ENCODE peak calls at places on chromosomes 1 and 21, in eight cellular contexts. M is AG09309; J is stimulated activated CD4-positive, alpha-beta T cell treated with anti-CD3 and anti-CD28 coated beads, TNF-alpha, amount 100 ng/mL, for 1 hour; Y is T follicular helper cell; K is stomach; D is psoas muscle; E is amniotic epithelial cell; T is CD8-positive, alpha-beta T cell. U is an unnamed sample.
A peak's percentile ranks its signal among the peaks of the same experiment; 100 is the strongest.

GRCh38 chr1:219659682-219660081 is 46.8 kb upstream of the ZC3H11B start:
- DNase-seq in D (no peak), T (no peak), J (no peak), Y (no peak), K (no peak), E (peak; percentile 20), M (no peak), U (peak; percentile 31)

GRCh38 chr1:65200411-65200810 is 52.4 kb downstream of the AK4 start:
- DNase-seq in M (no peak), J (no peak), T (no peak), K (no peak), E (no peak), Y (no peak), D (no peak), U (no peak)

GRCh38 chr1:3473381-3473844 is 18.9 kb downstream of the ARHGEF16 start:
- DNase-seq in K (no peak), D (no peak), J (no peak), Y (no peak), M (peak; percentile 67), T (no peak), E (peak; percentile 72), U (peak; percentile 90)

GRCh38 chr1:8554956-8555534 is 237.1 kb downstream of the SLC45A1 start:
- DNase-seq in J (no peak), K (no peak), E (peak; percentile 49), M (no peak), Y (no peak), T (no peak), D (no peak), U (peak; percentile 64)

GRCh38 chr1:37795340-37796110 is 1.9 kb downstream of the MANEAL start:
- DNase-seq in M (no peak), K (peak; percentile 68), Y (no peak), D (peak; percentile 53), E (peak; percentile 47), T (peak; percentile 47), J (no peak), U (peak; percentile 41)

GRCh38 chr1:21594495-21594894 is 74.7 kb downstream of the RAP1GAP start:
- DNase-seq in K (no peak), T (no peak), J (no peak), D (no peak), Y (no peak), E (no peak), M (no peak), U (peak; percentile 16)

GRCh38 chr21:43195131-43196021 is 26.6 kb downstream of the CRYAA start:
- DNase-seq in Y (no peak), J (no peak), D (peak; percentile 68), M (no peak), T (peak; percentile 1), K (no peak), E (peak; percentile 85), U (peak; percentile 64)

GRCh38 chr1:15345711-15346355 is 63.9 kb upstream of the EFHD2 start:
- DNase-seq in J (peak; percentile 36), M (no peak), K (peak; percentile 72), Y (no peak), T (peak; percentile 62), D (peak; percentile 38), E (peak; percentile 47), U (no peak)